ENCODE peak calls at places on chromosomes 3 and 15, in seven cellular contexts. One of them, this sample, is unnamed.

GRCh38 chr15:93420050-93420452 is 331.0 kb upstream of the RGMA start:
- DNase-seq in AG08395: no peak
- DNase-seq in pons: no peak
- DNase-seq in T-helper 22 cell: no peak
- DNase-seq in fibroblast of the aortic adventitia: no peak
- DNase-seq in epithelial cell of esophagus: no peak
- DNase-seq in astrocyte of the spinal cord: no peak
- DNase-seq in this sample: no peak

GRCh38 chr3:188468672-188469071 is 314.7 kb downstream of the LPP start:
- DNase-seq in AG08395: no peak
- DNase-seq in pons: peak
- DNase-seq in astrocyte of the spinal cord: peak
- DNase-seq in epithelial cell of esophagus: no peak
- DNase-seq in T-helper 22 cell: no peak
- DNase-seq in fibroblast of the aortic adventitia: peak
- DNase-seq in this sample: no peak

GRCh38 chr3:181700168-181701087 is 11.3 kb upstream of the SOX2 start:
- DNase-seq in astrocyte of the spinal cord: peak
- DNase-seq in pons: peak
- DNase-seq in T-helper 22 cell: no peak
- DNase-seq in fibroblast of the aortic adventitia: peak
- DNase-seq in epithelial cell of esophagus: peak
- DNase-seq in AG08395: peak
- DNase-seq in this sample: peak

GRCh38 chr15:66872394-66872793 is 170.4 kb downstream of the SMAD6 start:
- DNase-seq in fibroblast of the aortic adventitia: peak
- DNase-seq in AG08395: no peak
- DNase-seq in astrocyte of the spinal cord: peak
- DNase-seq in pons: no peak
- DNase-seq in T-helper 22 cell: no peak
- DNase-seq in epithelial cell of esophagus: no peak
- DNase-seq in this sample: no peak

GRCh38 chr3:58528629-58529028 is 8.4 kb downstream of the ACOX2 start:
- DNase-seq in fibroblast of the aortic adventitia: peak
- DNase-seq in epithelial cell of esophagus: peak
- DNase-seq in astrocyte of the spinal cord: peak
- DNase-seq in pons: peak
- DNase-seq in AG08395: no peak
- DNase-seq in T-helper 22 cell: no peak
- DNase-seq in this sample: peak

GRCh38 chr3:32643354-32643753 is 41.6 kb upstream of the CNOT10 start:
- DNase-seq in T-helper 22 cell: no peak
- DNase-seq in epithelial cell of esophagus: no peak
- DNase-seq in pons: no peak
- DNase-seq in fibroblast of the aortic adventitia: no peak
- DNase-seq in astrocyte of the spinal cord: no peak
- DNase-seq in AG08395: no peak
- DNase-seq in this sample: no peak

GRCh38 chr15:101250331-101250730 is 1.5 kb downstream of the CHSY1 start:
- DNase-seq in epithelial cell of esophagus: peak
- DNase-seq in AG08395: peak
- DNase-seq in fibroblast of the aortic adventitia: peak
- DNase-seq in astrocyte of the spinal cord: peak
- DNase-seq in pons: no peak
- DNase-seq in T-helper 22 cell: no peak
- DNase-seq in this sample: peak

GRCh38 chr3:11282250-11283125 is 10.3 kb downstream of the ATG7 start:
- DNase-seq in pons: peak
- DNase-seq in epithelial cell of esophagus: no peak
- DNase-seq in T-helper 22 cell: no peak
- DNase-seq in AG08395: no peak
- DNase-seq in astrocyte of the spinal cord: peak
- DNase-seq in fibroblast of the aortic adventitia: peak
- DNase-seq in this sample: peak

GRCh38 chr3:88203537-88204143 is 53.9 kb downstream of the C3orf38 start:
- DNase-seq in pons: peak
- DNase-seq in epithelial cell of esophagus: peak
- DNase-seq in fibroblast of the aortic adventitia: peak
- DNase-seq in T-helper 22 cell: no peak
- DNase-seq in AG08395: peak
- DNase-seq in astrocyte of the spinal cord: peak
- DNase-seq in this sample: peak

GRCh38 chr3:152870027-152870426 is 35.1 kb downstream of the P2RY1 start:
- DNase-seq in epithelial cell of esophagus: peak
- DNase-seq in astrocyte of the spinal cord: no peak
- DNase-seq in AG08395: no peak
- DNase-seq in pons: peak
- DNase-seq in T-helper 22 cell: no peak
- DNase-seq in fibroblast of the aortic adventitia: no peak
- DNase-seq in this sample: no peak

GRCh38 chr3:25532763-25533162 is 104.7 kb downstream of the RARB start:
- DNase-seq in AG08395: no peak
- DNase-seq in epithelial cell of esophagus: peak
- DNase-seq in pons: no peak
- DNase-seq in fibroblast of the aortic adventitia: no peak
- DNase-seq in astrocyte of the spinal cord: no peak
- DNase-seq in T-helper 22 cell: no peak
- DNase-seq in this sample: no peak

GRCh38 chr3:128555098-128555825 is 62.3 kb upstream of the GATA2 start:
- DNase-seq in astrocyte of the spinal cord: no peak
- DNase-seq in T-helper 22 cell: no peak
- DNase-seq in AG08395: no peak
- DNase-seq in pons: no peak
- DNase-seq in fibroblast of the aortic adventitia: no peak
- DNase-seq in epithelial cell of esophagus: no peak
- DNase-seq in this sample: no peak